ENCODE peak calls at places on chromosome 6, in ten cellular contexts. One of them, this sample, is unnamed.

GRCh38 chr6:132132420-132132819 is 181.2 kb upstream of the CCN2 start:
- DNase-seq in sigmoid colon: no peak
- DNase-seq in mammary epithelial cell: no peak
- DNase-seq in psoas muscle: no peak
- DNase-seq in heart left ventricle: no peak
- DNase-seq in MM.1S: no peak
- DNase-seq in body of pancreas: no peak
- DNase-seq in right lobe of liver: no peak
- DNase-seq in ascending aorta: peak
- DNase-seq in uterus: no peak
- DNase-seq in this sample: no peak

GRCh38 chr6:51640016-51640415 is 447.4 kb downstream of the PKHD1 start:
- DNase-seq in sigmoid colon: no peak
- DNase-seq in mammary epithelial cell: no peak
- DNase-seq in psoas muscle: no peak
- DNase-seq in heart left ventricle: no peak
- DNase-seq in MM.1S: no peak
- DNase-seq in body of pancreas: no peak
- DNase-seq in right lobe of liver: no peak
- DNase-seq in ascending aorta: no peak
- DNase-seq in uterus: no peak
- DNase-seq in this sample: no peak

GRCh38 chr6:89916136-89916920 is 22.1 kb downstream of the GJA10 start:
- DNase-seq in sigmoid colon: no peak
- DNase-seq in mammary epithelial cell: no peak
- DNase-seq in psoas muscle: no peak
- DNase-seq in heart left ventricle: no peak
- DNase-seq in MM.1S: no peak
- DNase-seq in body of pancreas: no peak
- DNase-seq in right lobe of liver: no peak
- DNase-seq in ascending aorta: no peak
- DNase-seq in uterus: no peak
- DNase-seq in this sample: no peak

GRCh38 chr6:49300443-49300842 is 162.6 kb downstream of the MMUT start:
- DNase-seq in sigmoid colon: no peak
- DNase-seq in mammary epithelial cell: no peak
- DNase-seq in psoas muscle: no peak
- DNase-seq in heart left ventricle: no peak
- DNase-seq in MM.1S: no peak
- DNase-seq in body of pancreas: no peak
- DNase-seq in right lobe of liver: no peak
- DNase-seq in ascending aorta: no peak
- DNase-seq in uterus: no peak
- DNase-seq in this sample: no peak

GRCh38 chr6:24140572-24140971 is 14.6 kb downstream of the NRSN1 start:
- DNase-seq in sigmoid colon: peak
- DNase-seq in mammary epithelial cell: no peak
- DNase-seq in psoas muscle: peak
- DNase-seq in heart left ventricle: peak
- DNase-seq in MM.1S: no peak
- DNase-seq in body of pancreas: peak
- DNase-seq in right lobe of liver: no peak
- DNase-seq in ascending aorta: no peak
- DNase-seq in uterus: peak
- DNase-seq in this sample: no peak

GRCh38 chr6:44040786-44041185 is 86.5 kb downstream of the MRPL14 start:
- DNase-seq in sigmoid colon: peak
- DNase-seq in mammary epithelial cell: no peak
- DNase-seq in psoas muscle: no peak
- DNase-seq in heart left ventricle: no peak
- DNase-seq in MM.1S: no peak
- DNase-seq in body of pancreas: no peak
- DNase-seq in right lobe of liver: peak
- DNase-seq in ascending aorta: no peak
- DNase-seq in uterus: no peak
- DNase-seq in this sample: no peak

GRCh38 chr6:142275146-142276006 is 26.4 kb upstream of the ADGRG6 start:
- DNase-seq in sigmoid colon: no peak
- DNase-seq in mammary epithelial cell: peak
- DNase-seq in psoas muscle: no peak
- DNase-seq in heart left ventricle: no peak
- DNase-seq in MM.1S: no peak
- DNase-seq in body of pancreas: no peak
- DNase-seq in right lobe of liver: no peak
- DNase-seq in ascending aorta: no peak
- DNase-seq in uterus: no peak
- DNase-seq in this sample: peak

GRCh38 chr6:4486543-4487319 is 289.5 kb upstream of the CDYL start:
- DNase-seq in sigmoid colon: no peak
- DNase-seq in mammary epithelial cell: no peak
- DNase-seq in psoas muscle: no peak
- DNase-seq in heart left ventricle: no peak
- DNase-seq in MM.1S: no peak
- DNase-seq in body of pancreas: no peak
- DNase-seq in right lobe of liver: no peak
- DNase-seq in ascending aorta: no peak
- DNase-seq in uterus: no peak
- DNase-seq in this sample: no peak

GRCh38 chr6:16274519-16275229 is 36.3 kb downstream of the GMPR start:
- DNase-seq in sigmoid colon: no peak
- DNase-seq in mammary epithelial cell: no peak
- DNase-seq in psoas muscle: no peak
- DNase-seq in heart left ventricle: no peak
- DNase-seq in MM.1S: no peak
- DNase-seq in body of pancreas: no peak
- DNase-seq in right lobe of liver: no peak
- DNase-seq in ascending aorta: no peak
- DNase-seq in uterus: no peak
- DNase-seq in this sample: no peak

GRCh38 chr6:137157601-137158000 is 15.8 kb downstream of the IL22RA2 start:
- DNase-seq in sigmoid colon: no peak
- DNase-seq in mammary epithelial cell: peak
- DNase-seq in psoas muscle: no peak
- DNase-seq in heart left ventricle: no peak
- DNase-seq in MM.1S: no peak
- DNase-seq in body of pancreas: no peak
- DNase-seq in right lobe of liver: no peak
- DNase-seq in ascending aorta: no peak
- DNase-seq in uterus: no peak
- DNase-seq in this sample: peak

GRCh38 chr6:75233097-75233615 is 10.4 kb downstream of the COX7A2 start:
- DNase-seq in sigmoid colon: no peak
- DNase-seq in mammary epithelial cell: no peak
- DNase-seq in psoas muscle: no peak
- DNase-seq in heart left ventricle: no peak
- DNase-seq in MM.1S: no peak
- DNase-seq in body of pancreas: no peak
- DNase-seq in right lobe of liver: no peak
- DNase-seq in ascending aorta: no peak
- DNase-seq in uterus: no peak
- DNase-seq in this sample: no peak

GRCh38 chr6:29757701-29758293 is 34.6 kb downstream of the HLA-F start:
- DNase-seq in sigmoid colon: no peak
- DNase-seq in mammary epithelial cell: no peak
- DNase-seq in psoas muscle: no peak
- DNase-seq in heart left ventricle: no peak
- DNase-seq in MM.1S: no peak
- DNase-seq in body of pancreas: no peak
- DNase-seq in right lobe of liver: no peak
- DNase-seq in ascending aorta: no peak
- DNase-seq in uterus: no peak
- DNase-seq in this sample: no peak

GRCh38 chr6:87755697-87756671 is 54.0 kb upstream of the AKIRIN2 start:
- DNase-seq in sigmoid colon: no peak
- DNase-seq in mammary epithelial cell: peak
- DNase-seq in psoas muscle: no peak
- DNase-seq in heart left ventricle: no peak
- DNase-seq in MM.1S: no peak
- DNase-seq in body of pancreas: no peak
- DNase-seq in right lobe of liver: no peak
- DNase-seq in ascending aorta: no peak
- DNase-seq in uterus: no peak
- DNase-seq in this sample: no peak

GRCh38 chr6:123039431-123039830 is 43.4 kb downstream of the CLVS2 start:
- DNase-seq in sigmoid colon: no peak
- DNase-seq in mammary epithelial cell: no peak
- DNase-seq in psoas muscle: no peak
- DNase-seq in heart left ventricle: no peak
- DNase-seq in MM.1S: no peak
- DNase-seq in body of pancreas: no peak
- DNase-seq in right lobe of liver: no peak
- DNase-seq in ascending aorta: no peak
- DNase-seq in uterus: no peak
- DNase-seq in this sample: no peak

GRCh38 chr6:104692008-104692407 is 167.7 kb downstream of the HACE1 start:
- DNase-seq in sigmoid colon: no peak
- DNase-seq in mammary epithelial cell: no peak
- DNase-seq in psoas muscle: no peak
- DNase-seq in heart left ventricle: no peak
- DNase-seq in MM.1S: no peak
- DNase-seq in body of pancreas: no peak
- DNase-seq in right lobe of liver: no peak
- DNase-seq in ascending aorta: no peak
- DNase-seq in uterus: no peak
- DNase-seq in this sample: no peak

GRCh38 chr6:13924146-13924948 is 405 bp upstream of the RNF182 start:
- DNase-seq in sigmoid colon: no peak
- DNase-seq in mammary epithelial cell: no peak
- DNase-seq in psoas muscle: peak
- DNase-seq in heart left ventricle: peak
- DNase-seq in MM.1S: peak
- DNase-seq in body of pancreas: peak
- DNase-seq in right lobe of liver: peak
- DNase-seq in ascending aorta: peak
- DNase-seq in uterus: peak
- DNase-seq in this sample: no peak

GRCh38 chr6:162852192-162852591 is 124.4 kb downstream of the PACRG start:
- DNase-seq in sigmoid colon: no peak
- DNase-seq in mammary epithelial cell: no peak
- DNase-seq in psoas muscle: no peak
- DNase-seq in heart left ventricle: no peak
- DNase-seq in MM.1S: no peak
- DNase-seq in body of pancreas: no peak
- DNase-seq in right lobe of liver: no peak
- DNase-seq in ascending aorta: no peak
- DNase-seq in uterus: no peak
- DNase-seq in this sample: no peak

GRCh38 chr6:72140795-72141194 is 254.4 kb downstream of the RIMS1 start:
- DNase-seq in sigmoid colon: no peak
- DNase-seq in mammary epithelial cell: peak
- DNase-seq in psoas muscle: no peak
- DNase-seq in heart left ventricle: no peak
- DNase-seq in MM.1S: no peak
- DNase-seq in body of pancreas: no peak
- DNase-seq in right lobe of liver: no peak
- DNase-seq in ascending aorta: no peak
- DNase-seq in uterus: no peak
- DNase-seq in this sample: peak
- TF ChIP-seq CTCF in sigmoid colon: no peak
- TF ChIP-seq CTCF in mammary epithelial cell: peak
- TF ChIP-seq CTCF in psoas muscle: no peak
- TF ChIP-seq CTCF in heart left ventricle: no peak
- TF ChIP-seq CTCF in MM.1S: no peak
- TF ChIP-seq CTCF in body of pancreas: peak
- TF ChIP-seq CTCF in right lobe of liver: no peak
- TF ChIP-seq CTCF in ascending aorta: no peak
- TF ChIP-seq CTCF in uterus: no peak
- TF ChIP-seq CTCF in this sample: no peak

DNA sequence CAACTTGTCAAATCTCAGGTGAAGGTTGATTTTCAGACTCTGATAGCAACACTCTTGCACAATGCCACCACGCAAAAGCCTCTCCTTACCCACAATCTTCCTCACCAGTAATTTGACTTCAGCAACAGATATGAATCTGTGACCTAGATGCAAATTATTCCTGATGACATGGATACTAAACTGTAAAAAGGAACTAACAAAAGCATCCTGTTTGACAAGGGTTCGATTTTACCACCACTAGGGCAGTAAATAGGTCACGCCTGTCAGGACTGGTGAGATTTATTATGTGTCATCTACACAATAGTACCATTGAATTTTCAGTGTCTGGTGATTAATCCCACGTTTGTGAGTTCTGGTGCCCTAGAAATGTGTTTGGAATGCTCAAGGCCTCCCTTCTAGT is 134.5 kb upstream of the COL21A1 start:
- DNase-seq in sigmoid colon: no peak
- DNase-seq in mammary epithelial cell: peak
- DNase-seq in psoas muscle: no peak
- DNase-seq in heart left ventricle: no peak
- DNase-seq in MM.1S: no peak
- DNase-seq in body of pancreas: peak
- DNase-seq in right lobe of liver: no peak
- DNase-seq in ascending aorta: no peak
- DNase-seq in uterus: no peak
- DNase-seq in this sample: no peak
- H3K27ac ChIP-seq in sigmoid colon: no peak
- H3K27ac ChIP-seq in mammary epithelial cell: peak
- H3K27ac ChIP-seq in psoas muscle: no peak
- H3K27ac ChIP-seq in heart left ventricle: no peak
- H3K27ac ChIP-seq in MM.1S: no peak
- H3K27ac ChIP-seq in body of pancreas: peak
- H3K27ac ChIP-seq in right lobe of liver: no peak
- H3K27ac ChIP-seq in ascending aorta: no peak
- H3K27ac ChIP-seq in uterus: peak
- H3K27ac ChIP-seq in this sample: no peak

DNA sequence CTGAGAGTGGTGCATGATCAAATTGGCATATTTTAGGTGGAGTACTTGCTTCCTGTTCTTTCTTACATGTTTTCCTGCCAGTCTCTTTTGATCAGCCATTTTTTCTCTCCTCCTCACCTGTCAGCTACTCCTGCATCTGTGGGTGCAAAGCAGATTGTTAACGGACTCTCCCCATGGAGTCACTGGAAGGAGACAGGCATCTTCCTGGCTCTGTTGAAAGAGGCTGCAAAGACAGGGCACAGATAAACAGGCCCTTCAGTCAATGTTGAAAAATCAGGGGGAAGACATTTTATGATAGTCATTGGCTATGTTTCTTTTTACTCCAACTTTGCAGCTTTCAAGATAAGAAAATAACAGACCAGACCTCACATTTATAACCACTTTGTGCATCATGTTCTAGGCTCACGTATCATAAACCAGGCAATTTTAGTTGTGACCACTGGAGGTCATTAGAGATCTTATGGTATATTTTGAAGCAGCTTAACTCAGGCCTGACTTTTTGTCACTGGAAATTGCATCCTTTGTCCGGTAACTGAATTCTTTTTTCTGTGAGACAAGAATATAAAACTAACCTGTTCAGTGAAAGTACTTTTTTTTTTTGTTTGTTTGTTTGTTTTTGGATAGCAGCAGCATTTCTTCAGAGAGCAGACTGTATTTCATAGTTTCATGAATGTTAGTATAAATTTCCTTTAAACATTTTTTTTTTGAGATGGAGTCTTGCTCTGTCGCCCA is 20.1 kb downstream of the ECT2L start:
- DNase-seq in sigmoid colon: no peak
- DNase-seq in mammary epithelial cell: peak
- DNase-seq in psoas muscle: no peak
- DNase-seq in heart left ventricle: no peak
- DNase-seq in MM.1S: peak
- DNase-seq in body of pancreas: peak
- DNase-seq in right lobe of liver: no peak
- DNase-seq in ascending aorta: no peak
- DNase-seq in uterus: no peak
- DNase-seq in this sample: peak
- TF ChIP-seq CTCF in sigmoid colon: peak
- TF ChIP-seq CTCF in mammary epithelial cell: peak
- TF ChIP-seq CTCF in psoas muscle: peak
- TF ChIP-seq CTCF in heart left ventricle: peak
- TF ChIP-seq CTCF in MM.1S: peak
- TF ChIP-seq CTCF in body of pancreas: peak
- TF ChIP-seq CTCF in right lobe of liver: peak
- TF ChIP-seq CTCF in ascending aorta: peak
- TF ChIP-seq CTCF in uterus: peak
- TF ChIP-seq CTCF in this sample: peak

GRCh38 chr6:41695825-41696224 is 39.6 kb downstream of the TFEB start:
- DNase-seq in sigmoid colon: no peak
- DNase-seq in mammary epithelial cell: no peak
- DNase-seq in psoas muscle: no peak
- DNase-seq in heart left ventricle: no peak
- DNase-seq in MM.1S: no peak
- DNase-seq in body of pancreas: no peak
- DNase-seq in right lobe of liver: no peak
- DNase-seq in ascending aorta: no peak
- DNase-seq in uterus: no peak
- DNase-seq in this sample: no peak
- H3K27ac ChIP-seq in sigmoid colon: no peak
- H3K27ac ChIP-seq in mammary epithelial cell: no peak
- H3K27ac ChIP-seq in psoas muscle: no peak
- H3K27ac ChIP-seq in heart left ventricle: peak
- H3K27ac ChIP-seq in MM.1S: no peak
- H3K27ac ChIP-seq in body of pancreas: no peak
- H3K27ac ChIP-seq in right lobe of liver: no peak
- H3K27ac ChIP-seq in ascending aorta: no peak
- H3K27ac ChIP-seq in uterus: no peak
- H3K27ac ChIP-seq in this sample: peak